ENCODE peak calls at places on chromosomes 4 and X, in seven cellular contexts. J is endodermal cell; R is stimulated activated CD8-positive, alpha-beta memory T cell treated with anti-CD3 and anti-CD28 coated beads, Interleukin-7, amount 100 ng/mL, for 1 hour; N is aorta; M is hypothalamus; C is A549; O is PC-9. U is an unnamed sample.
A peak's percentile ranks its signal among the peaks of the same experiment; 100 is the strongest.

GRCh38 chrX:134026732-134027311 is 41.4 kb upstream of the GPC3 start:
- DNase-seq in O (peak; percentile 6), C (peak; percentile 6), R (no peak), N (peak; percentile 43), J (peak; percentile 83), M (peak; percentile 0), U (no peak)

GRCh38 chrX:16946361-16946964 is at the start of gene REPS2:
- DNase-seq in R (peak; percentile 40), C (peak; percentile 79), N (peak; percentile 87), J (peak; percentile 98), O (peak; percentile 83), M (peak; percentile 65), U (no peak)

GRCh38 chr4:64430933-64431332 is 21.7 kb upstream of the TECRL start:
- DNase-seq in O (no peak), C (no peak), M (no peak), R (no peak), N (no peak), J (no peak), U (no peak)

GRCh38 chr4:160546201-160546600 is 1443.3 kb downstream of the RAPGEF2 start:
- DNase-seq in M (no peak), R (no peak), J (no peak), N (no peak), C (no peak), O (no peak), U (no peak)

GRCh38 chr4:56220261-56220660 is 167.0 kb downstream of the AASDH start:
- DNase-seq in N (no peak), R (no peak), J (no peak), O (no peak), C (no peak), M (no peak), U (no peak)

GRCh38 chr4:119260528-119260927 is 48.0 kb downstream of the USP53 start:
- DNase-seq in M (no peak), J (no peak), R (no peak), O (no peak), C (no peak), N (no peak), U (no peak)

GRCh38 chr4:2416564-2417195 is 1.8 kb downstream of the ZFYVE28 start:
- DNase-seq in C (no peak), M (no peak), J (peak; percentile 90), O (no peak), N (no peak), R (no peak), U (no peak)

GRCh38 chr4:143202824-143203223 is 18.1 kb downstream of the USP38 start:
- DNase-seq in N (no peak), C (no peak), R (no peak), M (no peak), O (no peak), J (no peak), U (no peak)

GRCh38 chr4:171433674-171434073 is 379.5 kb upstream of the GALNTL6 start:
- DNase-seq in J (no peak), R (no peak), O (no peak), N (no peak), M (no peak), C (no peak), U (no peak)

GRCh38 chrX:41824551-41824950 is 98.8 kb downstream of the CASK start:
- DNase-seq in N (no peak), M (no peak), C (no peak), J (peak; percentile 43), O (no peak), R (no peak), U (no peak)

GRCh38 chr4:7844247-7844991 is 95.2 kb downstream of the AFAP1 start:
- DNase-seq in M (no peak), N (peak; percentile 78), R (peak; percentile 36), J (peak; percentile 94), C (peak; percentile 61), O (peak; percentile 67), U (peak; percentile 83)

GRCh38 chr4:152929888-152930287 is 6.2 kb upstream of the FHDC1 start:
- DNase-seq in J (peak; percentile 64), R (no peak), N (no peak), O (no peak), C (no peak), M (no peak), U (no peak)

GRCh38 chrX:132671229-132671641 is 182.4 kb upstream of the MBNL3 start:
- DNase-seq in N (no peak), M (no peak), C (no peak), R (no peak), J (peak; percentile 63), O (no peak), U (no peak)

GRCh38 chr4:165058676-165059075 is 5.0 kb downstream of the TRIM75 start:
- DNase-seq in M (no peak), O (no peak), J (no peak), R (no peak), C (no peak), N (no peak), U (no peak)

GRCh38 chrX:116272328-116272727 is 101.8 kb downstream of the AGTR2 start:
- DNase-seq in R (no peak), C (peak; percentile 12), N (no peak), M (no peak), J (no peak), O (peak; percentile 61), U (peak; percentile 93)

GRCh38 chrX:102840871-102841705 is 96.0 kb upstream of the RAB40AL start:
- DNase-seq in J (no peak), M (no peak), C (no peak), O (no peak), N (no peak), R (no peak), U (no peak)

GRCh38 chr4:115190529-115190928 is 77.1 kb upstream of the NDST4 start:
- DNase-seq in O (no peak), N (no peak), R (no peak), C (no peak), J (no peak), M (no peak), U (no peak)

GRCh38 chr4:26204911-26205368 is 115.9 kb upstream of the RBPJ start:
- DNase-seq in O (no peak), N (peak; percentile 66), J (peak; percentile 68), R (no peak), C (no peak), M (no peak), U (no peak)

GRCh38 chr4:153061971-153062370 is 125.8 kb downstream of the FHDC1 start:
- DNase-seq in M (no peak), C (no peak), N (no peak), R (no peak), O (no peak), J (no peak), U (no peak)

GRCh38 chrX:77085372-77085771 is 361.8 kb upstream of the FGF16 start:
- DNase-seq in R (no peak), O (no peak), N (no peak), J (no peak), C (no peak), M (no peak), U (no peak)

GRCh38 chr4:30535255-30535654 is 184.9 kb upstream of the PCDH7 start:
- DNase-seq in C (no peak), J (no peak), N (no peak), R (no peak), O (no peak), M (no peak), U (no peak)

GRCh38 chr4:176274441-176274840 is 5.4 kb upstream of the ASB5 start:
- DNase-seq in M (no peak), R (no peak), J (no peak), C (no peak), O (peak; percentile 7), N (no peak), U (peak; percentile 25)

U was measured in keratinocyte.